ENCODE peak calls at places on chromosomes 6 and 20, in eight cellular contexts. One of them, this sample, is unnamed. For H3K36me3 and H3K4me1, the result is how much of the 10 kb centered on the place peaks cover.

GRCh38 chr6:85115876-85116275 is 334.0 kb upstream of the NT5E start:
- DNase-seq in mammary epithelial cell: no peak
- DNase-seq in neural progenitor cell: no peak
- DNase-seq in MM.1S: no peak
- DNase-seq in neuronal stem cell: no peak
- DNase-seq in PC-3: no peak
- DNase-seq in fibroblast of lung: no peak
- DNase-seq in H1: no peak
- DNase-seq in this sample: no peak

GRCh38 chr6:22071655-22072054 is 225.2 kb downstream of the PRL start:
- DNase-seq in H1: no peak
- DNase-seq in MM.1S: no peak
- DNase-seq in PC-3: no peak
- DNase-seq in neuronal stem cell: peak
- DNase-seq in neural progenitor cell: peak
- DNase-seq in fibroblast of lung: peak
- DNase-seq in mammary epithelial cell: no peak
- DNase-seq in this sample: no peak

GRCh38 chr6:154257074-154257473 is 99.5 kb downstream of the IPCEF1 start:
- DNase-seq in neural progenitor cell: no peak
- DNase-seq in mammary epithelial cell: no peak
- DNase-seq in H1: no peak
- DNase-seq in neuronal stem cell: no peak
- DNase-seq in PC-3: no peak
- DNase-seq in MM.1S: no peak
- DNase-seq in fibroblast of lung: no peak
- DNase-seq in this sample: no peak

GRCh38 chr6:108203189-108204119 is 37.6 kb downstream of the NR2E1 start:
- DNase-seq in PC-3: no peak
- DNase-seq in neuronal stem cell: peak
- DNase-seq in H1: no peak
- DNase-seq in mammary epithelial cell: no peak
- DNase-seq in fibroblast of lung: no peak
- DNase-seq in MM.1S: no peak
- DNase-seq in neural progenitor cell: peak
- DNase-seq in this sample: no peak

GRCh38 chr6:109269953-109270517 is 112.2 kb downstream of the CD164 start:
- DNase-seq in H1: no peak
- DNase-seq in neuronal stem cell: no peak
- DNase-seq in MM.1S: no peak
- DNase-seq in PC-3: no peak
- DNase-seq in fibroblast of lung: no peak
- DNase-seq in neural progenitor cell: no peak
- DNase-seq in mammary epithelial cell: no peak
- DNase-seq in this sample: no peak

GRCh38 chr6:133240511-133241087 is 558 bp upstream of the EYA4 start:
- DNase-seq in H1: peak
- DNase-seq in MM.1S: peak
- DNase-seq in neuronal stem cell: peak
- DNase-seq in PC-3: peak
- DNase-seq in neural progenitor cell: peak
- DNase-seq in fibroblast of lung: peak
- DNase-seq in mammary epithelial cell: no peak
- DNase-seq in this sample: peak

GRCh38 chr6:145887969-145888368 is 73.4 kb upstream of the FBXO30 start:
- DNase-seq in PC-3: peak
- DNase-seq in H1: no peak
- DNase-seq in neural progenitor cell: no peak
- DNase-seq in mammary epithelial cell: no peak
- DNase-seq in MM.1S: no peak
- DNase-seq in fibroblast of lung: no peak
- DNase-seq in neuronal stem cell: no peak
- DNase-seq in this sample: peak

GRCh38 chr6:38225766-38226165 is 406.2 kb downstream of the ZFAND3 start:
- DNase-seq in mammary epithelial cell: no peak
- DNase-seq in neural progenitor cell: no peak
- DNase-seq in neuronal stem cell: no peak
- DNase-seq in PC-3: no peak
- DNase-seq in fibroblast of lung: no peak
- DNase-seq in H1: no peak
- DNase-seq in MM.1S: no peak
- DNase-seq in this sample: no peak

GRCh38 chr6:112058243-112058642 is 4.3 kb downstream of the CCN6 start:
- DNase-seq in neuronal stem cell: no peak
- DNase-seq in neural progenitor cell: no peak
- DNase-seq in MM.1S: no peak
- DNase-seq in H1: no peak
- DNase-seq in PC-3: no peak
- DNase-seq in mammary epithelial cell: no peak
- DNase-seq in fibroblast of lung: no peak
- DNase-seq in this sample: no peak

GRCh38 chr6:31558631-31559500 is 11.5 kb downstream of the NFKBIL1 start:
- DNase-seq in H1: no peak
- DNase-seq in PC-3: no peak
- DNase-seq in MM.1S: no peak
- DNase-seq in mammary epithelial cell: no peak
- DNase-seq in neuronal stem cell: no peak
- DNase-seq in fibroblast of lung: peak
- DNase-seq in neural progenitor cell: no peak
- DNase-seq in this sample: no peak

GRCh38 chr6:150547511-150548222 is 52.0 kb upstream of the PLEKHG1 start:
- DNase-seq in MM.1S: no peak
- DNase-seq in fibroblast of lung: no peak
- DNase-seq in mammary epithelial cell: no peak
- DNase-seq in neuronal stem cell: no peak
- DNase-seq in neural progenitor cell: peak
- DNase-seq in H1: no peak
- DNase-seq in PC-3: no peak
- DNase-seq in this sample: peak

GRCh38 chr6:75349262-75349984 is 64.8 kb upstream of the TMEM30A start:
- DNase-seq in MM.1S: no peak
- DNase-seq in fibroblast of lung: peak
- DNase-seq in H1: peak
- DNase-seq in mammary epithelial cell: no peak
- DNase-seq in PC-3: no peak
- DNase-seq in neuronal stem cell: peak
- DNase-seq in neural progenitor cell: peak
- DNase-seq in this sample: peak

GRCh38 chr6:143221723-143222122 is 161.0 kb downstream of the AIG1 start:
- DNase-seq in mammary epithelial cell: no peak
- DNase-seq in H1: no peak
- DNase-seq in PC-3: no peak
- DNase-seq in fibroblast of lung: no peak
- DNase-seq in MM.1S: no peak
- DNase-seq in neuronal stem cell: no peak
- DNase-seq in neural progenitor cell: no peak
- DNase-seq in this sample: no peak

GRCh38 chr20:63891061-63892002 is 3.6 kb upstream of the DNAJC5 start:
- DNase-seq in neural progenitor cell: no peak
- DNase-seq in mammary epithelial cell: no peak
- DNase-seq in MM.1S: no peak
- DNase-seq in neuronal stem cell: no peak
- DNase-seq in PC-3: no peak
- DNase-seq in H1: no peak
- DNase-seq in fibroblast of lung: no peak
- DNase-seq in this sample: peak

GRCh38 chr20:49352821-49353220 is 75.0 kb upstream of the ZNFX1 start:
- DNase-seq in PC-3: no peak
- DNase-seq in MM.1S: no peak
- DNase-seq in fibroblast of lung: no peak
- DNase-seq in H1: no peak
- DNase-seq in neural progenitor cell: no peak
- DNase-seq in neuronal stem cell: no peak
- DNase-seq in mammary epithelial cell: no peak
- DNase-seq in this sample: no peak

GRCh38 chr6:105600342-105601293 is 197.7 kb upstream of the PREP start:
- DNase-seq in neuronal stem cell: no peak
- DNase-seq in PC-3: peak
- DNase-seq in MM.1S: no peak
- DNase-seq in fibroblast of lung: peak
- DNase-seq in neural progenitor cell: no peak
- DNase-seq in H1: no peak
- DNase-seq in mammary epithelial cell: peak
- DNase-seq in this sample: no peak

DNA sequence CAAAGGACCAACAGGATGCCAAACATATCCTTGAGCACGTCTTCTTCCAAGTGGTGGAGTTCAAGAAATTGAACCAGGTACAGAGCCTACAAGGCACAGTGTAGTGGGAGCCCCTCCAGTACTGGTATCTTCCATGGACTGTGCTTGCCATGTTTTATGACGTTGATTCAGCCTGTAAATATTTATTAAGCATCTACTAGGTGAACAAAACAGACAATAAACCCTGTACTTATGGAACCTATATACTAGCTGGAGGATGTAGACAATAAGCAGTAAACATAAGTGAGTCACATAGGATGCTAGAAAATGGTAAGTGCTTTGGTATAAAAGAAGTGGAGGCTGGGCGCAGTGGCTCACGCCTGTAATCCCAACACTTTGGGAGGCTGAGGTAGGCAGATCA is 24.4 kb upstream of the MYBL2 start:
- DNase-seq in neural progenitor cell: no peak
- DNase-seq in H1: no peak
- DNase-seq in PC-3: no peak
- DNase-seq in MM.1S: no peak
- DNase-seq in neuronal stem cell: no peak
- DNase-seq in mammary epithelial cell: no peak
- DNase-seq in fibroblast of lung: no peak
- DNase-seq in this sample: no peak
- H3K36me3 ChIP-seq in neural progenitor cell: under half
- H3K36me3 ChIP-seq in H1: under half
- H3K36me3 ChIP-seq in PC-3: under half
- H3K36me3 ChIP-seq in MM.1S: under half
- H3K36me3 ChIP-seq in neuronal stem cell: half or more
- H3K36me3 ChIP-seq in mammary epithelial cell: under half
- H3K36me3 ChIP-seq in fibroblast of lung: under half
- H3K36me3 ChIP-seq in this sample: under half

GRCh38 chr6:157768863-157769551 is 54.0 kb upstream of the SNX9 start:
- DNase-seq in neural progenitor cell: no peak
- DNase-seq in PC-3: no peak
- DNase-seq in MM.1S: no peak
- DNase-seq in fibroblast of lung: no peak
- DNase-seq in neuronal stem cell: no peak
- DNase-seq in mammary epithelial cell: no peak
- DNase-seq in H1: no peak
- DNase-seq in this sample: no peak
- H3K4me1 ChIP-seq in neural progenitor cell: under half
- H3K4me1 ChIP-seq in PC-3: under half
- H3K4me1 ChIP-seq in MM.1S: under half
- H3K4me1 ChIP-seq in fibroblast of lung: under half
- H3K4me1 ChIP-seq in neuronal stem cell: under half
- H3K4me1 ChIP-seq in mammary epithelial cell: under half
- H3K4me1 ChIP-seq in H1: under half
- H3K4me1 ChIP-seq in this sample: under half

DNA sequence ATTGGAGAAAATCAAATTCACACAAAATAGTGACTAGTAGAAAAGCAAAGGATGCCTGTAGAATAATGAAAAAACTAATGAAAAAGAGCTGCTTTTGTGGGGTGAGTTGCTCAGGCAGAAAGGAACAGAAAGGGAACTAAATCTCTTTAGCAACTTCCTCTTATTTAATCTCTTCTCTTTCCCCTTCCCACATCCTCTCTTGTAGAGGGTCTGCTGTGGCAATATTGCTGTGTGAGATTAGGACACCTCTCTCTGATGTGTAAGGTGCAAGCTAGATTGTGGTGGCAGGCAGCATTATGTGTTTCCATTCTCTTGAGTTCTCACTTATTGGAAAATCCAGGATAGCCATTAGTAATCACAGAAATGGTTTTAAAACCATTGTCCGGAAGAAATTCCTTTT is 49.7 kb downstream of the SYNE1 start:
- DNase-seq in neuronal stem cell: no peak
- DNase-seq in fibroblast of lung: no peak
- DNase-seq in mammary epithelial cell: no peak
- DNase-seq in PC-3: no peak
- DNase-seq in H1: no peak
- DNase-seq in MM.1S: no peak
- DNase-seq in neural progenitor cell: no peak
- DNase-seq in this sample: no peak
- H3K9ac ChIP-seq in neuronal stem cell: no peak
- H3K9ac ChIP-seq in fibroblast of lung: no peak
- H3K9ac ChIP-seq in mammary epithelial cell: no peak
- H3K9ac ChIP-seq in PC-3: no peak
- H3K9ac ChIP-seq in H1: no peak
- H3K9ac ChIP-seq in MM.1S: no peak
- H3K9ac ChIP-seq in neural progenitor cell: no peak
- H3K9ac ChIP-seq in this sample: no peak

DNA sequence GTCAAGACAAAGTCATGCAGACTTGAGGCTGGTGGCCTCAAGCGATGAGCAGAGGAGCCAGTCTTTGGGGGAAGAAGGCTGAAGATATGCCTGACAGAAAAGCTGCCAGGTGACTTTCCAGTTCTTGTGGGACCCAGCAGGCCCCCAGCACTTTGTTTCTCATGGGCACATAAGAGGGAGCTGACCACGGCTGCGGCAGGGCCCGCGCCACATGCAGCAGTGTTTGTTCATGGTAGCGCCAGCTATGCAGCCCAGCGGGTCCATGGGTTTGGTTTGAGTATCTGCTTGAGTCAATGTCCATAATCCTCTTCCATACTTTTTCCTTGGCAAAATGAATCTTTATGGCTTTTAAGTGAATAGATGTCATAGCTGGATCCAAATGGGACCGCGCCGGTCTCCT is 91.0 kb upstream of the LY86 start:
- DNase-seq in PC-3: no peak
- DNase-seq in H1: no peak
- DNase-seq in fibroblast of lung: no peak
- DNase-seq in MM.1S: no peak
- DNase-seq in neural progenitor cell: no peak
- DNase-seq in mammary epithelial cell: no peak
- DNase-seq in neuronal stem cell: no peak
- DNase-seq in this sample: no peak
- H3K36me3 ChIP-seq in PC-3: under half
- H3K36me3 ChIP-seq in H1: under half
- H3K36me3 ChIP-seq in fibroblast of lung: under half
- H3K36me3 ChIP-seq in MM.1S: under half
- H3K36me3 ChIP-seq in neural progenitor cell: under half
- H3K36me3 ChIP-seq in mammary epithelial cell: under half
- H3K36me3 ChIP-seq in neuronal stem cell: under half
- H3K36me3 ChIP-seq in this sample: under half

DNA sequence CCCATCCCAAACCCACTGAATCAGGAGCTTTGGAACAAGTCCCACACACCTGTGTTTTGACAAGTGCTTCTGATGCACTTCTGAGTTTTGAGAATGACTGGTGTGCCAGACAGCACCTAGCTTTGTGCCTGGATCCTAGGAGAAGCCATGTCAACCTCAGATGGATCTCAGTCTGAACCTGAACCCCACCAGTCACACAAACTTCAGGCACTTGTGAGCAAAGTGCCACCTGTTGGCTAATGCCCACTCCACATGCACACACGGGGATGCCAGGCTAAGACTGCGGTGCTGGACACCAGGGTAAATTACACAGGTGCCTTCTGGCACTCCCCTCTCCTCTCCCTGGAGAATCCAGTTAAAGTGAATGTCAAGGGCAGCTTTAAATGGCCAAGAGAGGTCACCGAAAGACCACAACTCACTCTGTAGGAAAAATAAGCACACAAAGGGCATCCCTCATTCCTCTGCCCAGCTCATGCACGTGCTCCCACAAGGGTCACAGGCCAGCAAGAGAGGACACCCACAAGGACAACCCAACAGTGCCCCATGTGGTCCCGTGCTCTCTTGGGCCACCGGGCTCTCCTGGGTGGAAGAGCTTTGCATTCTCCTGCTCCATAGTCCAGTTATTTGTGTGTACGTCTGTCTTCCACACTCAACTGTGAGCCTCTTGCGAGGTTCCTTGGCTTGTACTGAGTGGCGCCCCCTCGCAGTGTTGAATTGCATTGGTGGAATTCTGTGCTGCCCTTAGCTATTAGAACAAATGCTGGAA is 45.6 kb downstream of the TAF8 start:
- DNase-seq in PC-3: no peak
- DNase-seq in MM.1S: no peak
- DNase-seq in H1: peak
- DNase-seq in mammary epithelial cell: no peak
- DNase-seq in neural progenitor cell: peak
- DNase-seq in fibroblast of lung: no peak
- DNase-seq in neuronal stem cell: no peak
- DNase-seq in this sample: peak
- H3K4me1 ChIP-seq in PC-3: under half
- H3K4me1 ChIP-seq in MM.1S: under half
- H3K4me1 ChIP-seq in H1: under half
- H3K4me1 ChIP-seq in mammary epithelial cell: under half
- H3K4me1 ChIP-seq in neural progenitor cell: under half
- H3K4me1 ChIP-seq in fibroblast of lung: under half
- H3K4me1 ChIP-seq in neuronal stem cell: under half
- H3K4me1 ChIP-seq in this sample: under half